ENCODE peak calls at places on chromosome 16, in ten cellular contexts. T is transverse colon, W is hepatocyte, E is heart right ventricle, S is pancreas, V is mammary epithelial cell, R is A549, F is HCT116, Q is psoas muscle, J is colonic mucosa. M is an unnamed sample. For H3K9me3, the result is how much of the 10 kb centered on the place peaks cover.

GRCh38 chr16:10979717-10980601 is 35.6 kb downstream of the CLEC16A start:
- DNase-seq in S (peak), F (no peak), R (no peak), J (peak), T (peak), Q (peak), E (no peak), V (peak), W (peak), M (peak)

GRCh38 chr16:17106243-17106791 is 364.4 kb downstream of the XYLT1 start:
- DNase-seq in R (no peak), W (no peak), Q (no peak), S (no peak), T (no peak), V (no peak), F (no peak), E (no peak), J (no peak), M (no peak)

GRCh38 chr16:11604783-11605563 is 18.3 kb upstream of the LITAF start:
- DNase-seq in R (no peak), V (no peak), F (no peak), S (no peak), E (peak), J (peak), Q (no peak), T (peak), W (peak), M (peak)

GRCh38 chr16:27628216-27628945 is 78.4 kb downstream of the KATNIP start:
- DNase-seq in F (no peak), S (no peak), V (no peak), Q (no peak), E (no peak), T (peak), J (peak), W (peak), R (no peak), M (peak)

GRCh38 chr16:68446941-68447675 is 1.2 kb downstream of the SMPD3 start:
- DNase-seq in S (peak), T (no peak), W (no peak), F (no peak), V (no peak), Q (no peak), J (no peak), E (no peak), R (no peak), M (peak)

GRCh38 chr16:47565454-47565853 is 104.3 kb downstream of the PHKB start:
- DNase-seq in S (no peak), F (no peak), T (peak), J (peak), V (peak), R (peak), Q (peak), W (no peak), E (peak), M (peak)

GRCh38 chr16:89395150-89396142 is 94.9 kb downstream of the ANKRD11 start:
- DNase-seq in S (peak), J (peak), R (peak), T (peak), V (peak), F (no peak), E (peak), Q (peak), W (peak), M (peak)

GRCh38 chr16:7025616-7026190 is 306.9 kb upstream of the RBFOX1 start:
- DNase-seq in F (no peak), V (no peak), Q (peak), W (peak), R (peak), E (peak), S (peak), J (peak), T (peak), M (peak)

GRCh38 chr16:16071631-16072244 is 122.3 kb downstream of the ABCC1 start:
- DNase-seq in F (no peak), V (no peak), R (no peak), Q (peak), W (no peak), T (no peak), S (peak), J (no peak), E (peak), M (no peak)

GRCh38 chr16:90044111-90044551 is 24.9 kb upstream of the DBNDD1 start:
- DNase-seq in E (no peak), R (peak), Q (no peak), F (peak), V (peak), W (peak), T (peak), J (peak), S (peak), M (no peak)

DNA sequence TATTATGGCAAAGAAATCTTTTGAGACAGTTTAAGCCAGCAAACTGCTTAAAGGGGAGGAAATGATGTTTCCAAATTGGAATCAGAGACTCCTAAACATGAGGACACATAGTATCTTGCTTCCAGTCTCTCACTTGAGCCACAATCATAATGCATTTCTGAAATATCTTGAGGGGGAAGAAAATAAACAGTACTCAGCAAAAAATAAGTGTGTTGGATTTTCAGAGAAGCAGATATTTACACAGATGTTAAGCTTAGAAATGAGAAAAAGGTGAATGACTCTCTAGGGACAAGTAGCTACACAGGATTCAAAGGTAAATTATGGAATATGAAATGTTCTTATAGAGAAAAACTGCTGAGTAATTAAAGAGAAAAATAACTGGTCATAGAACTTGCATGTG is 1583.6 kb downstream of the CDH8 start:
- DNase-seq in Q (no peak), V (no peak), E (no peak), R (no peak), T (no peak), F (no peak), J (no peak), S (no peak), W (no peak), M (no peak)
- H3K9me3 ChIP-seq in Q (under half), V (under half), E (under half), R (under half), T (under half), F (under half), J (under half), S (under half), W (under half), M (under half)

GRCh38 chr16:56357291-56357764 is 68.0 kb downstream of the AMFR start:
- DNase-seq in R (no peak), E (no peak), J (no peak), Q (no peak), W (peak), V (peak), S (no peak), F (no peak), T (peak), M (peak)
- H3K4me3 ChIP-seq in R (peak), E (no peak), J (peak), Q (peak), W (peak), V (peak), S (peak), F (no peak), T (no peak), M (peak)

DNA sequence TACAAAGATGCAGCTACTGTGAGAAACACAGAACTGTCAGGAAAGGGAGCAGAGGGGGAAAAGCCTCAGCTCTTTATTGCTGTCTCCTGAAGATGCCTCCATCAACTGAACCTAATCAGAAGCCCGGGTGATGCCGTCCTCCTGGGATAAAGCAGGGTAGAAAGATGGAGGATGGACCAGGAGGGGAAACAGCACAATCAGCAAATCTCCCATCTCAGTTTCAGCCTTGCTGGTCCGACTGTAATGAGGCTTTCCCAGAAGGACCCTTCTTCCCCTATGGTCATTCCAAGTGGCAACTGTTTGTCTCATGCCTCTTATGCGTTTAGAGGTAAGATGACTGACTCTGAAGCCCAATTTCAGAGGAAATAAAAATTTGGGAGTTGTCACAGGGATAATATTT is 24.3 kb downstream of the ZFP1 start:
- DNase-seq in Q (no peak), V (no peak), S (no peak), T (no peak), W (no peak), E (no peak), J (no peak), F (no peak), R (no peak), M (no peak)
- H3K9me3 ChIP-seq in Q (half or more), V (half or more), S (under half), T (half or more), W (under half), E (under half), J (under half), F (half or more), R (half or more), M (under half)

GRCh38 chr16:50462793-50463507 is 85.2 kb upstream of the NKD1 start:
- DNase-seq in R (no peak), E (no peak), Q (no peak), V (no peak), J (no peak), W (no peak), F (no peak), S (no peak), T (no peak), M (no peak)
- H3K4me3 ChIP-seq in R (no peak), E (no peak), Q (no peak), V (no peak), J (no peak), W (no peak), F (no peak), S (no peak), T (no peak), M (no peak)

GRCh38 chr16:31636433-31636832 is 108.7 kb downstream of the AHSP start:
- DNase-seq in E (no peak), F (no peak), J (no peak), R (no peak), T (no peak), S (no peak), V (no peak), Q (no peak), W (no peak), M (no peak)

GRCh38 chr16:31641279-31641678 is 113.6 kb downstream of the AHSP start:
- DNase-seq in J (no peak), S (no peak), V (no peak), F (no peak), T (no peak), E (no peak), Q (no peak), W (no peak), R (no peak), M (no peak)
- H3K9me3 ChIP-seq in J (under half), S (under half), V (under half), F (under half), T (under half), E (under half), Q (under half), W (under half), R (under half), M (under half)

GRCh38 chr16:20674684-20675487 is 22.6 kb downstream of the ACSM1 start:
- DNase-seq in Q (no peak), F (no peak), T (no peak), R (no peak), W (no peak), J (peak), E (no peak), V (peak), S (peak), M (no peak)
- H3K4me3 ChIP-seq in Q (peak), F (no peak), T (no peak), R (no peak), W (no peak), J (peak), E (peak), V (peak), S (peak), M (peak)

DNA sequence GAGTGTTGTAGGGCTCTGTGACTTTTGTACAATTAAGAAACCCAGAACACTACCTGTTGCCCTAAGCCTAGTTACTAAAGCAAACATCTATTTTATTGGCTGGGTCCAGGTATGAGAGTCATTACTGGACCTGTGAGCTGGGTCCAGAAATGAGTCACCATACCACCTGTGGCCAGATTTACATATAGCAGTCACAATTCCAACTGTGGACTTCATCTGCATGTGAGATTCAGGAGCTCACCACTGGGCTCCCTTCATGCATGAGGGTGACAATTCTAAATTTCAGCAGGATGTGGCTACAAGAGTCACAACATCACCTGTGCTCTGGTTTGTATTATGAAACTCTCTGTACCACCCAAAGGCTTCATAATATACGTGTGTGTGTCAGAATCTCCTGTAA is 2038.0 kb downstream of the TP53TG3F start:
- DNase-seq in E (no peak), R (no peak), Q (no peak), S (no peak), T (no peak), J (no peak), W (no peak), F (no peak), V (no peak), M (no peak)
- H3K9me3 ChIP-seq in E (under half), R (under half), Q (under half), S (under half), T (under half), J (under half), W (under half), F (under half), V (under half), M (under half)

GRCh38 chr16:71675380-71675779 is 49.1 kb downstream of the PHLPP2 start:
- DNase-seq in J (no peak), F (no peak), T (no peak), S (no peak), W (no peak), R (no peak), V (no peak), E (no peak), Q (no peak), M (no peak)

GRCh38 chr16:71676236-71676635 is 48.3 kb downstream of the PHLPP2 start:
- DNase-seq in Q (no peak), W (no peak), T (no peak), S (no peak), R (no peak), F (no peak), J (no peak), E (no peak), V (no peak), M (no peak)

GRCh38 chr16:71681360-71681759 is 43.1 kb downstream of the PHLPP2 start:
- DNase-seq in T (no peak), W (no peak), S (no peak), J (peak), V (no peak), E (no peak), Q (no peak), F (no peak), R (peak), M (no peak)
- H3K4me3 ChIP-seq in T (no peak), W (no peak), S (no peak), J (no peak), V (no peak), E (no peak), Q (no peak), F (no peak), R (no peak), M (no peak)

DNA sequence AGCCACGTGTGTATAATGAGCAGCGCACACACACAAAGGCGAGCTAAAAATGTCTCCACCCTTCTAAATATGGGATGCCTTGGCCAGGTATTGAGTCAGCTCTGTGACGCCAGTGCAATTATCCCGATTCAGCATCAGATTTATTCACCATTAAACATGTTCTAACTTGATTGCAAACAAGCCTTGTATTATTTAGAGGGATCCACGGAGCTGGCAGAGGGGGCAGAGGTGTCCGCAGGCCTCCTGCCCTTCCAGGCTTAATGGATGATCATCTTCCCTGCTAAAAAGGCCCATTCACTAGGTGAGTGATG is 591.7 kb downstream of the MAF start:
- DNase-seq in W (no peak), J (no peak), S (no peak), T (no peak), Q (no peak), R (no peak), E (no peak), V (peak), F (no peak), M (no peak)
- H3K9me3 ChIP-seq in W (under half), J (under half), S (under half), T (under half), Q (under half), R (under half), E (under half), V (under half), F (under half), M (under half)

M was measured in right lobe of liver.